ENCODE peak calls at places on chromosomes 6 and 20, in five cellular contexts. One of them, this sample, is unnamed.

GRCh38 chr20:57999465-58000111 is 228.9 kb downstream of the ANKRD60 start:
- DNase-seq in G401: no peak
- DNase-seq in dorsolateral prefrontal cortex: peak; percentile 31
- DNase-seq in cardiac fibroblast: no peak
- DNase-seq in H1: peak; percentile 54
- DNase-seq in this sample: no peak

GRCh38 chr6:129661478-129662405 is 48.2 kb downstream of the ARHGAP18 start:
- DNase-seq in H1: no peak
- DNase-seq in cardiac fibroblast: no peak
- DNase-seq in dorsolateral prefrontal cortex: no peak
- DNase-seq in G401: no peak
- DNase-seq in this sample: no peak

GRCh38 chr6:34592208-34592952 is 36.3 kb upstream of the SPDEF start:
- DNase-seq in H1: no peak
- DNase-seq in G401: peak; percentile 93
- DNase-seq in dorsolateral prefrontal cortex: no peak
- DNase-seq in cardiac fibroblast: no peak
- DNase-seq in this sample: no peak

GRCh38 chr6:149876241-149876933 is 12.2 kb upstream of the LRP11 start:
- DNase-seq in G401: no peak
- DNase-seq in H1: no peak
- DNase-seq in dorsolateral prefrontal cortex: no peak
- DNase-seq in cardiac fibroblast: no peak
- DNase-seq in this sample: no peak

GRCh38 chr20:54251093-54251492 is 43.2 kb downstream of the PFDN4 start:
- DNase-seq in H1: no peak
- DNase-seq in cardiac fibroblast: no peak
- DNase-seq in G401: no peak
- DNase-seq in dorsolateral prefrontal cortex: no peak
- DNase-seq in this sample: no peak

GRCh38 chr20:29497261-29497671 is 1760.2 kb upstream of the DEFB115 start:
- DNase-seq in H1: no peak
- DNase-seq in G401: peak; percentile 35
- DNase-seq in dorsolateral prefrontal cortex: no peak
- DNase-seq in cardiac fibroblast: peak; percentile 10
- DNase-seq in this sample: peak; percentile 35

GRCh38 chr6:63448229-63448628 is 124.1 kb upstream of the LOC128125822 start:
- DNase-seq in G401: no peak
- DNase-seq in cardiac fibroblast: no peak
- DNase-seq in dorsolateral prefrontal cortex: no peak
- DNase-seq in H1: no peak
- DNase-seq in this sample: no peak

GRCh38 chr20:21352703-21353102 is 44.6 kb downstream of the NKX2-4 start:
- DNase-seq in dorsolateral prefrontal cortex: no peak
- DNase-seq in cardiac fibroblast: peak; percentile 73
- DNase-seq in H1: no peak
- DNase-seq in G401: no peak
- DNase-seq in this sample: no peak